ENCODE peak calls at places on chromosomes 2 and 18, in four cellular contexts. F is amniotic stem cell; C is NCI-H510A treated with DMSO at 0.1 percent for 48 hours; E is stimulated activated CD4-positive, alpha-beta T cell treated with anti-CD3 and anti-CD28 coated beads, Interleukin-1b, Interleukin-23, amount 100 ng/mL, for 24 hours. Z is an unnamed sample.

GRCh38 chr18:69717586-69717985 is 230.1 kb downstream of the CD226 start:
- DNase-seq in C (no peak), E (no peak), F (no peak), Z (no peak)

GRCh38 chr2:39503277-39503676 is 66.2 kb upstream of the MAP4K3 start:
- DNase-seq in C (no peak), F (no peak), E (no peak), Z (no peak)

GRCh38 chr2:12618576-12618975 is 98.2 kb upstream of the TRIB2 start:
- DNase-seq in C (no peak), E (no peak), F (no peak), Z (no peak)

GRCh38 chr2:216765810-216766259 is 70.5 kb upstream of the IGFBP5 start:
- DNase-seq in C (peak; percentile 95), F (no peak), E (no peak), Z (no peak)

GRCh38 chr2:219851801-219852481 is 224.5 kb downstream of the SLC4A3 start:
- DNase-seq in F (no peak), C (no peak), E (no peak), Z (peak; percentile 58)

GRCh38 chr18:67599277-67599676 is 82.8 kb upstream of the DSEL start:
- DNase-seq in F (no peak), E (no peak), C (no peak), Z (peak; percentile 7)

GRCh38 chr2:225911019-225911418 is 511.5 kb downstream of the NYAP2 start:
- DNase-seq in E (no peak), F (no peak), C (no peak), Z (peak; percentile 35)

GRCh38 chr2:160401895-160402294 is 91.7 kb downstream of the RBMS1 start:
- DNase-seq in E (no peak), C (no peak), F (no peak), Z (no peak)